ENCODE peak calls at places on chromosomes 1 and 21, in five cellular contexts. M is COR-L47; W is non-pigmented ciliary epithelial cell; X is GM23248; Z is stimulated activated CD8-positive, alpha-beta memory T cell treated with anti-CD3 and anti-CD28 coated beads, Interleukin-7, amount 100 ng/mL, for 1 hour. T is an unnamed sample.
A peak's percentile ranks its signal among the peaks of the same experiment; 100 is the strongest.

GRCh38 chr1:145918992-145919939 is 749 bp upstream of the PEX11B start:
- DNase-seq in M (peak; percentile 33), W (no peak), X (peak; percentile 74), Z (no peak), T (no peak)

GRCh38 chr1:161091093-161091492 is 1.7 kb upstream of the NECTIN4 start:
- DNase-seq in M (no peak), W (no peak), X (no peak), Z (no peak), T (no peak)

GRCh38 chr1:201511925-201512539 is 5.1 kb upstream of the CSRP1 start:
- DNase-seq in M (no peak), W (no peak), X (peak; percentile 48), Z (no peak), T (no peak)

GRCh38 chr21:45532826-45533730 is 9.2 kb downstream of the SLC19A1 start:
- DNase-seq in M (no peak), W (no peak), X (no peak), Z (no peak), T (no peak)

GRCh38 chr1:167516404-167517388 is 1.6 kb downstream of the CD247 start:
- DNase-seq in M (no peak), W (no peak), X (no peak), Z (no peak), T (no peak)

GRCh38 chr1:235831148-235831547 is 35.6 kb downstream of the LYST start:
- DNase-seq in M (no peak), W (no peak), X (peak; percentile 68), Z (no peak), T (no peak)

GRCh38 chr1:2441746-2442145 is 29.4 kb upstream of the PEX10 start:
- DNase-seq in M (no peak), W (no peak), X (no peak), Z (no peak), T (no peak)

GRCh38 chr1:222618001-222618879 is at the start of gene MIA3:
- DNase-seq in M (peak; percentile 88), W (no peak), X (peak; percentile 91), Z (no peak), T (no peak)

GRCh38 chr1:194535369-194535768 is 1349.0 kb upstream of the B3GALT2 start:
- DNase-seq in M (no peak), W (no peak), X (no peak), Z (no peak), T (no peak)

GRCh38 chr21:41695513-41695912 is 71.3 kb downstream of the RIPK4 start:
- DNase-seq in M (no peak), W (no peak), X (no peak), Z (no peak), T (no peak)

GRCh38 chr1:44158871-44159270 is 17.4 kb upstream of the KLF18 start:
- DNase-seq in M (no peak), W (no peak), X (no peak), Z (no peak), T (no peak)

GRCh38 chr1:201397675-201398074 is 1.4 kb downstream of the LAD1 start:
- DNase-seq in M (no peak), W (no peak), X (no peak), Z (no peak), T (no peak)

GRCh38 chr1:205229399-205229861 is 1.7 kb downstream of the TMCC2 start:
- DNase-seq in M (peak; percentile 80), W (no peak), X (peak; percentile 53), Z (peak; percentile 14), T (no peak)

GRCh38 chr21:44767834-44768831 is 33.5 kb downstream of the UBE2G2 start:
- DNase-seq in M (no peak), W (no peak), X (no peak), Z (no peak), T (no peak)

GRCh38 chr1:231691618-231692259 is 65.1 kb downstream of the DISC1 start:
- DNase-seq in M (no peak), W (no peak), X (no peak), Z (no peak), T (no peak)

GRCh38 chr21:45576838-45577737 is 34.8 kb upstream of the SLC19A1 start:
- DNase-seq in M (no peak), W (no peak), X (no peak), Z (no peak), T (no peak)

GRCh38 chr1:156502749-156503671 is 2.4 kb upstream of the MEF2D start:
- DNase-seq in M (no peak), W (peak; percentile 78), X (peak; percentile 93), Z (no peak), T (peak; percentile 89)

GRCh38 chr1:115476616-115477015 is 138.6 kb upstream of the NGF start:
- DNase-seq in M (no peak), W (no peak), X (peak; percentile 32), Z (no peak), T (no peak)

GRCh38 chr1:172143384-172144025 is 277.0 kb upstream of the C1orf105 start:
- DNase-seq in M (no peak), W (no peak), X (peak; percentile 74), Z (no peak), T (no peak)

GRCh38 chr1:32241011-32241763 is 5.8 kb upstream of the FAM167B start:
- DNase-seq in M (peak; percentile 67), W (no peak), X (peak; percentile 84), Z (no peak), T (no peak)

GRCh38 chr1:34511802-34512201 is 243.0 kb upstream of the GJB5 start:
- DNase-seq in M (no peak), W (no peak), X (no peak), Z (no peak), T (no peak)

GRCh38 chr1:53060580-53060979 is 1.4 kb upstream of the PODN start:
- DNase-seq in M (no peak), W (no peak), X (peak; percentile 96), Z (no peak), T (peak; percentile 26)

GRCh38 chr1:20266642-20267041 is 24.0 kb upstream of the VWA5B1 start:
- DNase-seq in M (no peak), W (no peak), X (no peak), Z (no peak), T (no peak)

GRCh38 chr1:53366901-53367502 is 39.1 kb upstream of the LRP8 start:
- DNase-seq in M (no peak), W (no peak), X (no peak), Z (no peak), T (no peak)

GRCh38 chr1:161987303-161987702 is 36.4 kb downstream of the OLFML2B start:
- DNase-seq in M (no peak), W (no peak), X (no peak), Z (no peak), T (no peak)

GRCh38 chr1:236753964-236754363 is 41.1 kb upstream of the MTR start:
- DNase-seq in M (no peak), W (no peak), X (no peak), Z (no peak), T (no peak)

GRCh38 chr1:224447251-224447650 is 12.7 kb upstream of the WDR26 start:
- DNase-seq in M (no peak), W (no peak), X (peak; percentile 91), Z (no peak), T (no peak)

GRCh38 chr1:65066766-65067490 is 81.1 kb upstream of the AK4 start:
- DNase-seq in M (peak; percentile 58), W (no peak), X (peak; percentile 88), Z (peak; percentile 45), T (no peak)

GRCh38 chr1:218584418-218585155 is 239.5 kb downstream of the TGFB2 start:
- DNase-seq in M (no peak), W (peak; percentile 34), X (peak; percentile 33), Z (no peak), T (no peak)

GRCh38 chr1:119093721-119094120 is 46.7 kb downstream of the WARS2 start:
- DNase-seq in M (no peak), W (no peak), X (no peak), Z (no peak), T (no peak)

GRCh38 chr1:76830373-76830772 is 36.9 kb upstream of the ST6GALNAC5 start:
- DNase-seq in M (no peak), W (no peak), X (no peak), Z (no peak), T (no peak)

GRCh38 chr1:228288536-228289238 is 80.8 kb downstream of the OBSCN start:
- DNase-seq in M (no peak), W (no peak), X (no peak), Z (no peak), T (no peak)

GRCh38 chr1:231590453-231591198 is 36.0 kb upstream of the DISC1 start:
- DNase-seq in M (peak; percentile 13), W (peak; percentile 53), X (peak; percentile 84), Z (no peak), T (peak; percentile 49)

GRCh38 chr1:187409341-187409740 is 580.6 kb downstream of the PLA2G4A start:
- DNase-seq in M (no peak), W (peak; percentile 72), X (peak; percentile 51), Z (no peak), T (no peak)

GRCh38 chr1:94094466-94095111 is 26.4 kb downstream of the ABCA4 start:
- DNase-seq in M (no peak), W (no peak), X (peak; percentile 67), Z (no peak), T (peak; percentile 36)

GRCh38 chr1:161838362-161838761 is 72.2 kb downstream of the ATF6 start:
- DNase-seq in M (no peak), W (no peak), X (peak; percentile 17), Z (no peak), T (no peak)

GRCh38 chr21:46570119-46570518 is 34.8 kb downstream of the S100B start:
- DNase-seq in M (no peak), W (no peak), X (no peak), Z (no peak), T (no peak)